ENCODE peak calls at places on chromosomes 16 and 17, in four cellular contexts. G is adrenal gland, Q is heart left ventricle, D is right lobe of liver. T is an unnamed sample.
A peak's percentile ranks its signal among the peaks of the same experiment; 100 is the strongest.

GRCh38 chr17:9308069-9308468 is 267.6 kb downstream of the STX8 start:
- DNase-seq in G (no peak), Q (no peak), D (no peak), T (no peak)

GRCh38 chr17:44376124-44376523 is 12.5 kb upstream of the FAM171A2 start:
- DNase-seq in Q (peak; percentile 66), G (peak; percentile 49), D (no peak), T (peak; percentile 78)

GRCh38 chr17:45144199-45145034 is 3.9 kb upstream of the HEXIM1 start:
- DNase-seq in G (peak; percentile 62), D (peak; percentile 66), Q (peak; percentile 64), T (peak; percentile 49)

GRCh38 chr17:2694381-2695242 is 17.0 kb downstream of the CLUH start:
- DNase-seq in Q (peak; percentile 25), D (no peak), G (peak; percentile 26), T (peak; percentile 11)

GRCh38 chr16:17476414-17477259 is 5.9 kb upstream of the XYLT1 start:
- DNase-seq in Q (no peak), G (peak; percentile 53), D (no peak), T (peak; percentile 59)

GRCh38 chr17:77429735-77429984 is 288.9 kb downstream of the SEC14L1 start:
- DNase-seq in Q (no peak), G (no peak), D (no peak), T (no peak)

GRCh38 chr17:4540224-4541040 is 14.8 kb downstream of the MYBBP1A start:
- DNase-seq in D (no peak), G (peak; percentile 60), Q (peak; percentile 39), T (no peak)

GRCh38 chr16:20946015-20946629 is 45.6 kb downstream of the LYRM1 start:
- DNase-seq in Q (no peak), G (no peak), D (no peak), T (no peak)

GRCh38 chr17:75044716-75045115 is 2.1 kb downstream of the ATP5PD start:
- DNase-seq in Q (no peak), D (no peak), G (no peak), T (no peak)

GRCh38 chr17:19495828-19496227 is 37.8 kb upstream of the SLC47A1 start:
- DNase-seq in D (no peak), Q (no peak), G (no peak), T (peak; percentile 6)

GRCh38 chr17:64230551-64231408 is 32.3 kb downstream of the TEX2 start:
- DNase-seq in D (no peak), Q (no peak), G (no peak), T (peak; percentile 22)

GRCh38 chr17:82592751-82593589 is 55.3 kb downstream of the WDR45B start:
- DNase-seq in G (peak; percentile 87), Q (peak; percentile 79), D (no peak), T (peak; percentile 86)

GRCh38 chr17:68198931-68199836 is 48.7 kb upstream of the AMZ2 start:
- DNase-seq in Q (no peak), G (no peak), D (peak; percentile 30), T (no peak)

GRCh38 chr17:13462161-13462560 is 139.6 kb downstream of the HS3ST3A1 start:
- DNase-seq in Q (peak; percentile 24), G (no peak), D (no peak), T (no peak)

GRCh38 chr16:80509872-80510271 is 30.9 kb upstream of the DYNLRB2 start:
- DNase-seq in G (no peak), Q (no peak), D (no peak), T (no peak)

GRCh38 chr17:7213895-7214299 is 5.7 kb downstream of the DLG4 start:
- DNase-seq in G (peak; percentile 78), D (peak; percentile 77), Q (peak; percentile 77), T (peak; percentile 86)

GRCh38 chr17:63489291-63489690 is 12.4 kb downstream of the ACE start:
- DNase-seq in D (no peak), Q (no peak), G (no peak), T (no peak)

GRCh38 chr16:2027024-2028010 is 615 bp downstream of the NHERF2 start:
- DNase-seq in G (no peak), D (peak; percentile 31), Q (peak; percentile 46), T (peak; percentile 28)

GRCh38 chr17:45123930-45124796 is 8.2 kb downstream of the PLCD3 start:
- DNase-seq in D (no peak), G (peak; percentile 92), Q (peak; percentile 60), T (no peak)

GRCh38 chr16:66961065-66961744 is at the start of gene CES3:
- DNase-seq in D (peak; percentile 70), Q (no peak), G (peak; percentile 76), T (peak; percentile 83)

GRCh38 chr16:89860747-89861304 is 12.6 kb upstream of the TCF25 start:
- DNase-seq in D (peak; percentile 62), Q (peak; percentile 65), G (peak; percentile 53), T (peak; percentile 63)

GRCh38 chr17:55731586-55732250 is 9.1 kb upstream of the TMEM100 start:
- DNase-seq in Q (peak; percentile 85), D (peak; percentile 33), G (peak; percentile 62), T (peak; percentile 80)

GRCh38 chr17:64327201-64327930 is 63.3 kb downstream of the PECAM1 start:
- DNase-seq in D (no peak), Q (peak; percentile 83), G (no peak), T (peak; percentile 71)

GRCh38 chr16:89133457-89134127 is 38.0 kb upstream of the CDH15 start:
- DNase-seq in G (no peak), D (no peak), Q (no peak), T (no peak)

GRCh38 chr17:72267601-72268000 is 146.8 kb downstream of the SOX9 start:
- DNase-seq in Q (no peak), G (no peak), D (no peak), T (no peak)

GRCh38 chr17:63698886-63699637 is 863 bp downstream of the LIMD2 start:
- DNase-seq in G (peak; percentile 48), D (peak; percentile 79), Q (peak; percentile 68), T (peak; percentile 25)

GRCh38 chr16:25007284-25007984 is 7.7 kb downstream of the ARHGAP17 start:
- DNase-seq in D (no peak), G (no peak), Q (no peak), T (no peak)

GRCh38 chr16:4945560-4946502 is 8.9 kb upstream of the PPL start:
- DNase-seq in Q (peak; percentile 49), G (peak; percentile 75), D (peak; percentile 38), T (no peak)

GRCh38 chr17:6079155-6079554 is 9.0 kb downstream of the WSCD1 start:
- DNase-seq in D (no peak), Q (no peak), G (peak; percentile 26), T (no peak)

GRCh38 chr17:82983510-82984248 is 95.7 kb upstream of the METRNL start:
- DNase-seq in D (no peak), G (no peak), Q (no peak), T (peak; percentile 7)

GRCh38 chr16:70594569-70594968 is 51.8 kb upstream of the IL34 start:
- DNase-seq in Q (peak; percentile 53), G (peak; percentile 95), D (no peak), T (peak; percentile 90)

GRCh38 chr17:57669671-57670529 is 75.2 kb downstream of the CCDC182 start:
- DNase-seq in G (peak; percentile 8), D (no peak), Q (no peak), T (peak; percentile 10)

GRCh38 chr17:4304417-4305027 is 40.7 kb upstream of the ANKFY1 start:
- DNase-seq in G (no peak), Q (peak; percentile 32), D (no peak), T (peak; percentile 63)

GRCh38 chr17:82097187-82097918 is 683 bp downstream of the FASN start:
- DNase-seq in Q (peak; percentile 57), G (peak; percentile 70), D (peak; percentile 54), T (peak; percentile 47)

GRCh38 chr16:69772560-69773254 is 10.6 kb downstream of the WWP2 start:
- DNase-seq in D (no peak), G (no peak), Q (no peak), T (no peak)

GRCh38 chr17:71168083-71168741 is 952.6 kb upstream of the SOX9 start:
- DNase-seq in D (no peak), Q (no peak), G (no peak), T (no peak)

GRCh38 chr16:83666449-83666848 is 141.3 kb upstream of the HSBP1 start:
- DNase-seq in Q (no peak), G (no peak), D (no peak), T (no peak)

GRCh38 chr16:60059141-60059540 is 1325.0 kb upstream of the GOT2 start:
- DNase-seq in G (no peak), Q (no peak), D (no peak), T (no peak)

DNA sequence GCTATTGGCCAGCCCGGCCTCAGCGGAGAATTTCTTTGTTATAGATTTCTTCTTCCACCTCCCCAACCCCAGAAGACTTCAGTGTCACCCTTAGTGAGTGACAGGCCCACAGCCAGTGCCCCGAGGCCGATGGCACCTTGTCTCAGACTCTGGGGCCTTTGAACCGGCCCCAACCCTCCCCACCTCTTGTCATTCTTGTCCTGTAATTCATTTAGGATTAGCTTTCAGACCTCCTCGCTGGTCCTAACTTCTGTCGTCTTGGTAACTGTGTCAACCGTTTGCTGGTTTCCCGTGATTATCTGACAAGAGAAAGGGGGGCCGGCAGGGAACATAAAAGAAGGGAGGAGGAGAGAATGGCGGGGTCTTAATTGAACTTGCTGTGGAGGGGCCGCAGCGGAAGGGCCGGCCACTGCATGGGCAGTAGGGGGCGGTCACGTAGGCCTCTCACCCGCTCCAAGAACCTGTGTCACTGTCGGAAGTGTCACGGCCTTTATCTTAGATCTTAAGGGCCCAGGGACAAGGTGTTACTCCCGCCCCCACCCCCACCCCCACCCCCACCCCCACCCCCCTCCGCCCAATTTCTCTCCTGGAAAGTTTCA is 46.5 kb upstream of the GSE1 start:
- DNase-seq in Q (no peak), D (no peak), G (no peak), T (no peak)
- TF ChIP-seq CTCF in Q (no peak), D (no peak), G (no peak), T (no peak)

GRCh38 chr17:40883960-40884359 is 1.1 kb downstream of the KRT20 start:
- DNase-seq in D (no peak), Q (no peak), G (no peak), T (no peak)
- TF ChIP-seq POLR2A in D (no peak), Q (no peak), G (no peak), T (no peak)

DNA sequence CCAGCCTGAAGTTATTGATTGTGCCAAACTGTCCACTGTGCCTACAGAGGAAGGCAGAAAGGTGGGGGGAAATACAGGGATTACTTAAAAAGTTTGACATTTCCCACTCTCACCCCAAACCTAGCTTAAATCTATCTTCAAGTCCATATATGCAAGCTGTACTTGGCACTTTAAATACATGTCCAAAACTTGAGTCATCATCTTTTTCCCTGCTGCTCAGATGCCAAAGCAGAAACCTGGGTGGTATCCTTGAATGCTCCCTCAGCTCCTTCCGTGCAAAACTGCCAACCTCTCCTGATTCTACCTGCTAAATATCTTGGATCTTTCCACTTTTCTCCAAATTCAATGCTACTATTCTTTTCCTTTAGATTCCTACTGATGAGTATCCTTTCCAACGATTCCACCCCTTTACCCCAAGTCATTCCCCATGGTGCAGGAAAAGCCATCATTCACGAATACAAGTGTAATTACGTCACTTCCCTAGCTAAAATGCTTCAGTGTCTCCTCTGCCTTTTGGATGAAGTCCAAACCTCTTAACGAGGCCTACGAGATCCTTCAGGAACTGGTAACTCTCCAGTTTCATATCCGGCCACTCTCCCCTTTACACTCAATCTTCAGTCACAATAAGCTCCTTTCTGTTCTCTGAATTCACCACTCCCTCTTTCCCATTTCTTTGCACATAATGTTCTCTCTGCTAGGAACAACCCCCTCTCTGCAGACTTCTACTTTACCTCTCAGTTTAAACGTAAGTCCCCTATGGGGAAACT is 9.3 kb downstream of the BECN1 start:
- DNase-seq in Q (no peak), D (no peak), G (no peak), T (no peak)
- H3K27ac ChIP-seq in Q (peak overlapping the region; percentile 35), D (no peak overlapping the region), G (no peak overlapping the region), T (no peak overlapping the region)

GRCh38 chr17:32588982-32589381 is 102.2 kb downstream of the CDK5R1 start:
- DNase-seq in D (no peak), Q (no peak), G (no peak), T (no peak)
- TF ChIP-seq CTCF in D (peak; percentile 18), Q (no peak), G (no peak), T (no peak)